ENCODE peak calls at places on chromosomes 7 and 10, in nine cellular contexts. W is GM23248; I is ascending aorta; Q is Karpas-422; G is CD8-positive, alpha-beta memory T cell; T is transverse colon; Y is stomach; D is HFF-Myc; U is heart left ventricle. K is an unnamed sample.

GRCh38 chr10:24957624-24958435 is 5.4 kb upstream of the PRTFDC1 start:
- DNase-seq in W (peak), I (no peak), Q (no peak), G (no peak), T (no peak), Y (no peak), D (peak), U (no peak), K (no peak)

GRCh38 chr10:32990811-32991210 is 32.8 kb upstream of the ITGB1 start:
- DNase-seq in W (no peak), I (no peak), Q (no peak), G (no peak), T (no peak), Y (no peak), D (no peak), U (no peak), K (no peak)

GRCh38 chr7:72249106-72249505 is 163.0 kb downstream of the CALN1 start:
- DNase-seq in W (no peak), I (no peak), Q (no peak), G (no peak), T (no peak), Y (no peak), D (no peak), U (no peak), K (peak)

GRCh38 chr7:120554960-120555571 is 282.1 kb downstream of the KCND2 start:
- DNase-seq in W (peak), I (no peak), Q (peak), G (no peak), T (no peak), Y (no peak), D (peak), U (peak), K (peak)

GRCh38 chr7:74074731-74075130 is 8.9 kb upstream of the LIMK1 start:
- DNase-seq in W (no peak), I (no peak), Q (no peak), G (no peak), T (no peak), Y (no peak), D (no peak), U (no peak), K (no peak)

GRCh38 chr7:42071372-42072261 is 165.4 kb downstream of the GLI3 start:
- DNase-seq in W (peak), I (no peak), Q (no peak), G (no peak), T (no peak), Y (no peak), D (no peak), U (no peak), K (no peak)

GRCh38 chr7:40572810-40573470 is 438.1 kb downstream of the SUGCT start:
- DNase-seq in W (peak), I (no peak), Q (no peak), G (no peak), T (no peak), Y (no peak), D (no peak), U (no peak), K (no peak)

GRCh38 chr10:62336404-62336803 is 37.8 kb upstream of the ZNF365 start:
- DNase-seq in W (no peak), I (no peak), Q (no peak), G (no peak), T (no peak), Y (no peak), D (no peak), U (no peak), K (no peak)

GRCh38 chr7:1919539-1920265 is 249.6 kb downstream of the ELFN1 start:
- DNase-seq in W (peak), I (no peak), Q (no peak), G (peak), T (peak), Y (peak), D (no peak), U (peak), K (no peak)

GRCh38 chr10:85490431-85490830 is 876.2 kb downstream of the GRID1 start:
- DNase-seq in W (no peak), I (no peak), Q (no peak), G (no peak), T (no peak), Y (no peak), D (no peak), U (no peak), K (no peak)

GRCh38 chr10:85491652-85492051 is 874.9 kb downstream of the GRID1 start:
- DNase-seq in W (no peak), I (no peak), Q (no peak), G (no peak), T (no peak), Y (no peak), D (no peak), U (no peak), K (no peak)

GRCh38 chr10:85492684-85493083 is 873.9 kb downstream of the GRID1 start:
- DNase-seq in W (no peak), I (no peak), Q (no peak), G (no peak), T (no peak), Y (no peak), D (no peak), U (no peak), K (no peak)
- H3K4me3 ChIP-seq in W (no peak), I (no peak), Q (no peak), G (no peak), T (no peak), Y (no peak), D (no peak), U (no peak), K (no peak)

DNA sequence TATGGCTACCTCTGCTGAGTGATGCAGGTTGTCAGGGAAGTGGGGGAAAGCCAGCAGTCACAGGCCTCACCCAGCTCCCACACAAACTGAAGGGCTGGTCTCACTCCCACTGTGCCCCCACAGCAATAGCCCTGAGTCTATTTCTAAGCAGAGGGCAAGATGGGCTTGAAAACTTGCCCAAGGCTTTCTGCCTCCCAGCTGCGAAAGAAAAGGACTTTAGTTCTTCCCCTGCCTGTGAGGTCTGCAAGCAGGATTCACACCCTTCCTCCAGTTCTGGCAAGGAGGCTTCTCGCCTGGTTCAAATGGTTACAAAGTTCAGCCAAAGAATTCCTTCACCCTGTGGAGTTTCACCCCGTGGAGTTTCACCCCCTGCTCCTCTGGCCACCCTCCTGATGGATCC is 63.3 kb upstream of the PRLHR start:
- DNase-seq in W (no peak), I (no peak), Q (peak), G (no peak), T (no peak), Y (no peak), D (no peak), U (no peak), K (no peak)
- H3K4me3 ChIP-seq in W (no peak), I (no peak), Q (no peak), G (peak), T (no peak), Y (no peak), D (no peak), U (no peak), K (no peak)

GRCh38 chr10:114544045-114544659 is 113.9 kb downstream of the ABLIM1 start:
- DNase-seq in W (no peak), I (no peak), Q (peak), G (peak), T (peak), Y (peak), D (no peak), U (no peak), K (peak)

GRCh38 chr10:114541081-114541833 is 116.8 kb downstream of the ABLIM1 start:
- DNase-seq in W (peak), I (peak), Q (no peak), G (peak), T (peak), Y (peak), D (peak), U (peak), K (no peak)

GRCh38 chr10:114545071-114545470 is 113.0 kb downstream of the ABLIM1 start:
- DNase-seq in W (no peak), I (no peak), Q (no peak), G (no peak), T (no peak), Y (no peak), D (no peak), U (no peak), K (no peak)

GRCh38 chr10:114542373-114542772 is 115.7 kb downstream of the ABLIM1 start:
- DNase-seq in W (no peak), I (no peak), Q (no peak), G (no peak), T (no peak), Y (no peak), D (no peak), U (no peak), K (no peak)

DNA sequence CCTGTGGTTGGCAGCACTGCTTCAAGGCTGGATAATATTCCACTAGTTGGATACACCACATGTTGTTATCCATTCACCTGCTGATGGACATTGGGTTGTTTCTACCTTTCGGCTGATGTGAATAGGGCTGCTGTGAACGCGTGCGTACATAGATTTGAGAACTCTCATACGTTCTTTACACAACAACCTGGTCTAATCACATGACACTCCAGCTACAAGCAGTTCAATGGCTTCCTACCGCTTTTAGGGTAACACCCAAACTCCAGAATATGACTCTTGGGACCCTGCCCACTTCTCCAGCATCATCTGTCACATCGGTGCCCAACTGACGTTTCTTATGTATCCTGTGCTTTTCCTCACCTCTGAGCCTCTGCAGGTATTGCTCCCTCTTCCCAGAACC is 114.6 kb downstream of the ABLIM1 start:
- DNase-seq in W (no peak), I (no peak), Q (no peak), G (peak), T (no peak), Y (no peak), D (no peak), U (no peak), K (no peak)
- H3K4me3 ChIP-seq in W (no peak), I (no peak), Q (peak), G (peak), T (no peak), Y (no peak), D (no peak), U (no peak), K (no peak)

GRCh38 chr10:127392351-127393235 is 156.5 kb upstream of the NPS start:
- DNase-seq in W (no peak), I (peak), Q (no peak), G (no peak), T (no peak), Y (no peak), D (no peak), U (no peak), K (no peak)
- H3K4me3 ChIP-seq in W (no peak), I (no peak), Q (no peak), G (no peak), T (no peak), Y (no peak), D (no peak), U (no peak), K (no peak)

K was measured in MM.1S.